ENCODE peak calls at places on chromosomes 6 and 20, in ten cellular contexts. One of them, this sample, is unnamed.

GRCh38 chr20:63004607-63005211 is 2.1 kb downstream of the BHLHE23 start:
- DNase-seq in endothelial cell: no peak
- DNase-seq in tibial nerve: no peak
- DNase-seq in GM10248: no peak
- DNase-seq in epithelial cell of esophagus: peak; percentile 43
- DNase-seq in heart left ventricle: no peak
- DNase-seq in GM13976: no peak
- DNase-seq in MCF 10A: no peak
- DNase-seq in neural progenitor cell: peak; percentile 41
- DNase-seq in lower leg skin: no peak
- DNase-seq in this sample: no peak

GRCh38 chr6:21828689-21829088 is 235.1 kb downstream of the SOX4 start:
- DNase-seq in tibial nerve: no peak
- DNase-seq in GM10248: no peak
- DNase-seq in lower leg skin: no peak
- DNase-seq in MCF 10A: no peak
- DNase-seq in epithelial cell of esophagus: no peak
- DNase-seq in neural progenitor cell: no peak
- DNase-seq in GM13976: no peak
- DNase-seq in endothelial cell: no peak
- DNase-seq in heart left ventricle: no peak
- DNase-seq in this sample: no peak

GRCh38 chr6:87697581-87698552 is 4.2 kb downstream of the AKIRIN2 start:
- DNase-seq in heart left ventricle: no peak
- DNase-seq in lower leg skin: no peak
- DNase-seq in endothelial cell: no peak
- DNase-seq in MCF 10A: peak; percentile 57
- DNase-seq in tibial nerve: no peak
- DNase-seq in GM10248: no peak
- DNase-seq in epithelial cell of esophagus: no peak
- DNase-seq in neural progenitor cell: peak; percentile 19
- DNase-seq in GM13976: no peak
- DNase-seq in this sample: no peak

GRCh38 chr6:26240981-26241770 is 123.8 kb upstream of the BTN3A2 start:
- DNase-seq in neural progenitor cell: peak; percentile 45
- DNase-seq in GM13976: no peak
- DNase-seq in lower leg skin: no peak
- DNase-seq in tibial nerve: no peak
- DNase-seq in MCF 10A: no peak
- DNase-seq in GM10248: no peak
- DNase-seq in endothelial cell: no peak
- DNase-seq in epithelial cell of esophagus: peak; percentile 69
- DNase-seq in heart left ventricle: no peak
- DNase-seq in this sample: no peak

GRCh38 chr20:9214676-9215075 is 145.8 kb downstream of the PLCB4 start:
- DNase-seq in epithelial cell of esophagus: peak; percentile 68
- DNase-seq in MCF 10A: peak; percentile 84
- DNase-seq in tibial nerve: no peak
- DNase-seq in GM13976: no peak
- DNase-seq in heart left ventricle: no peak
- DNase-seq in lower leg skin: no peak
- DNase-seq in GM10248: no peak
- DNase-seq in endothelial cell: no peak
- DNase-seq in neural progenitor cell: no peak
- DNase-seq in this sample: no peak

GRCh38 chr6:89433637-89434499 is 916 bp downstream of the ANKRD6 start:
- DNase-seq in GM10248: peak; percentile 47
- DNase-seq in epithelial cell of esophagus: peak; percentile 21
- DNase-seq in GM13976: peak; percentile 55
- DNase-seq in endothelial cell: peak; percentile 24
- DNase-seq in heart left ventricle: peak; percentile 23
- DNase-seq in neural progenitor cell: peak; percentile 47
- DNase-seq in tibial nerve: peak; percentile 23
- DNase-seq in lower leg skin: no peak
- DNase-seq in MCF 10A: no peak
- DNase-seq in this sample: peak; percentile 70

GRCh38 chr6:25035451-25036435 is 100.0 kb upstream of the RIPOR2 start:
- DNase-seq in MCF 10A: no peak
- DNase-seq in GM10248: no peak
- DNase-seq in GM13976: no peak
- DNase-seq in epithelial cell of esophagus: no peak
- DNase-seq in neural progenitor cell: no peak
- DNase-seq in lower leg skin: no peak
- DNase-seq in endothelial cell: no peak
- DNase-seq in heart left ventricle: no peak
- DNase-seq in tibial nerve: no peak
- DNase-seq in this sample: peak; percentile 32

GRCh38 chr20:57650266-57650665 is 30.0 kb upstream of the ZBP1 start:
- DNase-seq in heart left ventricle: peak; percentile 17
- DNase-seq in endothelial cell: no peak
- DNase-seq in MCF 10A: no peak
- DNase-seq in tibial nerve: no peak
- DNase-seq in neural progenitor cell: no peak
- DNase-seq in GM13976: no peak
- DNase-seq in GM10248: peak; percentile 5
- DNase-seq in epithelial cell of esophagus: no peak
- DNase-seq in lower leg skin: no peak
- DNase-seq in this sample: no peak

GRCh38 chr6:7218586-7218985 is 94.4 kb downstream of the SSR1 start:
- DNase-seq in tibial nerve: no peak
- DNase-seq in neural progenitor cell: no peak
- DNase-seq in epithelial cell of esophagus: peak; percentile 19
- DNase-seq in endothelial cell: no peak
- DNase-seq in GM10248: no peak
- DNase-seq in GM13976: no peak
- DNase-seq in heart left ventricle: no peak
- DNase-seq in MCF 10A: no peak
- DNase-seq in lower leg skin: no peak
- DNase-seq in this sample: no peak

GRCh38 chr6:7215798-7216231 is 97.2 kb downstream of the SSR1 start:
- DNase-seq in MCF 10A: no peak
- DNase-seq in epithelial cell of esophagus: no peak
- DNase-seq in lower leg skin: no peak
- DNase-seq in tibial nerve: no peak
- DNase-seq in GM10248: no peak
- DNase-seq in endothelial cell: no peak
- DNase-seq in heart left ventricle: no peak
- DNase-seq in neural progenitor cell: no peak
- DNase-seq in GM13976: no peak
- DNase-seq in this sample: no peak

GRCh38 chr6:7215140-7215539 is 97.9 kb downstream of the SSR1 start:
- DNase-seq in tibial nerve: no peak
- DNase-seq in MCF 10A: no peak
- DNase-seq in GM10248: no peak
- DNase-seq in endothelial cell: no peak
- DNase-seq in lower leg skin: no peak
- DNase-seq in epithelial cell of esophagus: no peak
- DNase-seq in heart left ventricle: no peak
- DNase-seq in neural progenitor cell: no peak
- DNase-seq in GM13976: no peak
- DNase-seq in this sample: no peak

GRCh38 chr6:7219310-7219709 is 93.7 kb downstream of the SSR1 start:
- DNase-seq in endothelial cell: no peak
- DNase-seq in GM10248: no peak
- DNase-seq in heart left ventricle: no peak
- DNase-seq in MCF 10A: no peak
- DNase-seq in epithelial cell of esophagus: peak; percentile 25
- DNase-seq in neural progenitor cell: no peak
- DNase-seq in tibial nerve: peak; percentile 33
- DNase-seq in GM13976: no peak
- DNase-seq in lower leg skin: no peak
- DNase-seq in this sample: no peak

DNA sequence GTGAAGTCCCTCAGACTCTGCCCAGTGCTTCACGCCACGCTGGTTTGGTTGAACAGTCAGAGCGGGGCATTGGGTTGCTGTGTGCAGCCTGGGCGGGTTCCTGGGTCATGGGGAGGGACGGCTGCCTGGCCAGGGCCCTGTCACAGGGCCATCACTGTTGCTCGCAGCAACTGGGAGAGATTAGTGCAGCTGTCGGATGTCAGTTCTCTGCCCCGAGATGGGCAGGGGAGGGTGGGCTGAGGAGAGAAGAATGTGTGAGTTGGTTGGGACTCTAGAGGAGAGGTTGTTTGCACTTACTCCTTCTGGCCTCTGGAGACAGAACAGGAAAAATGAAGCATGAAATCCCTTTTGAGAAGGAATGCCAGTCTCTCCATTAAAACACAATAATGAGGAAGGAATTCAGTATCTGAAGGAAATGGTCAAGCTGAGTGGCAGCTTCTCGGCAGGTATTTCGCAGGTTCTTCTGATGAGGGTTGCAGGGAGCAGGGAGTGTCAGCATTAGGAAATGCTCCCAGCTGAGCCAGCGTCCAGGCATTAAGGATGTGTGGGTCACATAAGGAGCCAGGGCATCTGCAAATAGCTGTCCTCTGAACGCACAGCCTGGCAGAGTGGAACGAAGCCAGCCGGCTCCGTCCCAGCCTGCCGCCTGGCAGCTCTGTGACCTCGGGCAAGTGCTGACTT is 95.9 kb downstream of the SSR1 start:
- DNase-seq in heart left ventricle: peak; percentile 58
- DNase-seq in tibial nerve: no peak
- DNase-seq in lower leg skin: no peak
- DNase-seq in endothelial cell: peak; percentile 13
- DNase-seq in epithelial cell of esophagus: peak; percentile 76
- DNase-seq in GM13976: no peak
- DNase-seq in MCF 10A: no peak
- DNase-seq in neural progenitor cell: peak; percentile 82
- DNase-seq in GM10248: no peak
- DNase-seq in this sample: no peak
- TF ChIP-seq CTCF in heart left ventricle: no peak
- TF ChIP-seq CTCF in tibial nerve: no peak
- TF ChIP-seq CTCF in lower leg skin: no peak
- TF ChIP-seq CTCF in endothelial cell: no peak
- TF ChIP-seq CTCF in epithelial cell of esophagus: no peak
- TF ChIP-seq CTCF in GM13976: no peak
- TF ChIP-seq CTCF in MCF 10A: no peak
- TF ChIP-seq CTCF in neural progenitor cell: peak; percentile 37
- TF ChIP-seq CTCF in GM10248: no peak
- TF ChIP-seq CTCF in this sample: no peak

DNA sequence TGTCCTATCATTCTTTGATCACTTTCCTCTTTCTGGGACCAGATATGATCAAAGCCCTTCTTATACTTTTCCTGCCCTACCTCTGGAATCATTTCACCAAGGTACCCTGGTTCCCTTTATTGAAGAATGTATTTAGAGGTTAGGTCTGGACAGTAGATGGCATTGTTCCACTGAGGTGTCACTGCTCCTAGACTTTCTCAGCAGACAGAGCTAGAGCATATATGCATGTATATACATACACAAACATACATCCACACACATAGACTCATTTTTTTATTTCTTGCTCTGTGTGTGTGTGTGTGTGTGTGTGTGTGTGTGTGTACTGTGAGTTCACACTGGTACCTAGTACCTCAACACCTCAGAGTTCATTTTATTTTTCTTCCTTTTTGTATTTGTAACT is 40.9 kb downstream of the PTPRA start:
- DNase-seq in MCF 10A: peak; percentile 31
- DNase-seq in GM10248: no peak
- DNase-seq in neural progenitor cell: no peak
- DNase-seq in GM13976: no peak
- DNase-seq in lower leg skin: no peak
- DNase-seq in epithelial cell of esophagus: peak; percentile 50
- DNase-seq in tibial nerve: no peak
- DNase-seq in endothelial cell: no peak
- DNase-seq in heart left ventricle: no peak
- DNase-seq in this sample: peak; percentile 14
- TF ChIP-seq CTCF in MCF 10A: no peak
- TF ChIP-seq CTCF in GM10248: peak; percentile 37
- TF ChIP-seq CTCF in neural progenitor cell: peak; percentile 14
- TF ChIP-seq CTCF in GM13976: peak; percentile 39
- TF ChIP-seq CTCF in lower leg skin: no peak
- TF ChIP-seq CTCF in epithelial cell of esophagus: peak; percentile 42
- TF ChIP-seq CTCF in tibial nerve: no peak
- TF ChIP-seq CTCF in endothelial cell: no peak
- TF ChIP-seq CTCF in heart left ventricle: no peak
- TF ChIP-seq CTCF in this sample: no peak

GRCh38 chr20:58839474-58839874 is 11.2 kb downstream of the GNAS-AS1 start:
- DNase-seq in tibial nerve: no peak
- DNase-seq in endothelial cell: peak; percentile 57
- DNase-seq in epithelial cell of esophagus: no peak
- DNase-seq in neural progenitor cell: peak; percentile 77
- DNase-seq in MCF 10A: no peak
- DNase-seq in heart left ventricle: no peak
- DNase-seq in lower leg skin: no peak
- DNase-seq in GM13976: no peak
- DNase-seq in GM10248: no peak
- DNase-seq in this sample: peak; percentile 64

GRCh38 chr20:58837717-58838116 is 13.0 kb downstream of the GNAS-AS1 start:
- DNase-seq in heart left ventricle: no peak
- DNase-seq in lower leg skin: no peak
- DNase-seq in GM13976: no peak
- DNase-seq in GM10248: no peak
- DNase-seq in endothelial cell: no peak
- DNase-seq in tibial nerve: no peak
- DNase-seq in epithelial cell of esophagus: no peak
- DNase-seq in neural progenitor cell: no peak
- DNase-seq in MCF 10A: no peak
- DNase-seq in this sample: no peak

GRCh38 chr20:58839991-58840747 is 10.5 kb downstream of the GNAS-AS1 start:
- DNase-seq in heart left ventricle: no peak
- DNase-seq in GM13976: no peak
- DNase-seq in tibial nerve: no peak
- DNase-seq in epithelial cell of esophagus: no peak
- DNase-seq in MCF 10A: no peak
- DNase-seq in endothelial cell: no peak
- DNase-seq in GM10248: no peak
- DNase-seq in lower leg skin: no peak
- DNase-seq in neural progenitor cell: peak; percentile 51
- DNase-seq in this sample: no peak

GRCh38 chr20:58840816-58841538 is 9.7 kb downstream of the GNAS-AS1 start:
- DNase-seq in endothelial cell: no peak
- DNase-seq in lower leg skin: no peak
- DNase-seq in tibial nerve: no peak
- DNase-seq in GM10248: no peak
- DNase-seq in GM13976: no peak
- DNase-seq in heart left ventricle: no peak
- DNase-seq in neural progenitor cell: peak; percentile 45
- DNase-seq in MCF 10A: no peak
- DNase-seq in epithelial cell of esophagus: no peak
- DNase-seq in this sample: no peak

DNA sequence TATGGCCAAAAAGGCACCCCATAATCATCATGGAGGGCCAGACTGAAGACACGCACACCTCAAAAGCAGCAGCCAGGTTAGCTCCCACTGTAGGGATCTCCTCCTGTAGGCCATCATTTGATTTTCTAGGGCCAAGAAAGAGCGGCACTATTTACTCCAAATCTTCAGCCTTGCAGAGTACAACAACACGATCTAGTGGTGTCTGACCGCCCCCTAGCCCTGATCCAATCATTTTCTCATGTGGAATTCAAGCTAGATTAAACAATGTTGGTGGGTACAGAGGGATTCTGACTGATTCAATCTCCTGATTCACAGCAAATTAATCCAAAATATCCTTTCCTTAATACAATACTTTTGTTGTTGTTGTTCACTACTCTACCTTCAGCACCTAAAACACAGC is 12.5 kb downstream of the GNAS-AS1 start:
- DNase-seq in tibial nerve: no peak
- DNase-seq in lower leg skin: no peak
- DNase-seq in epithelial cell of esophagus: no peak
- DNase-seq in endothelial cell: no peak
- DNase-seq in neural progenitor cell: no peak
- DNase-seq in GM13976: no peak
- DNase-seq in MCF 10A: no peak
- DNase-seq in GM10248: no peak
- DNase-seq in heart left ventricle: no peak
- DNase-seq in this sample: no peak
- TF ChIP-seq CTCF in tibial nerve: no peak
- TF ChIP-seq CTCF in lower leg skin: no peak
- TF ChIP-seq CTCF in epithelial cell of esophagus: no peak
- TF ChIP-seq CTCF in endothelial cell: no peak
- TF ChIP-seq CTCF in neural progenitor cell: no peak
- TF ChIP-seq CTCF in GM13976: no peak
- TF ChIP-seq CTCF in MCF 10A: no peak
- TF ChIP-seq CTCF in GM10248: no peak
- TF ChIP-seq CTCF in heart left ventricle: no peak
- TF ChIP-seq CTCF in this sample: no peak

GRCh38 chr20:41355598-41356203 is 10.9 kb downstream of the EMILIN3 start:
- DNase-seq in tibial nerve: no peak
- DNase-seq in heart left ventricle: no peak
- DNase-seq in neural progenitor cell: no peak
- DNase-seq in GM13976: no peak
- DNase-seq in endothelial cell: no peak
- DNase-seq in MCF 10A: no peak
- DNase-seq in GM10248: no peak
- DNase-seq in epithelial cell of esophagus: no peak
- DNase-seq in lower leg skin: no peak
- DNase-seq in this sample: no peak

GRCh38 chr20:41356951-41357350 is 9.7 kb downstream of the EMILIN3 start:
- DNase-seq in heart left ventricle: no peak
- DNase-seq in MCF 10A: no peak
- DNase-seq in tibial nerve: no peak
- DNase-seq in endothelial cell: no peak
- DNase-seq in GM10248: no peak
- DNase-seq in neural progenitor cell: no peak
- DNase-seq in epithelial cell of esophagus: no peak
- DNase-seq in GM13976: no peak
- DNase-seq in lower leg skin: no peak
- DNase-seq in this sample: no peak

GRCh38 chr20:41358717-41359116 is 7.9 kb downstream of the EMILIN3 start:
- DNase-seq in lower leg skin: no peak
- DNase-seq in epithelial cell of esophagus: no peak
- DNase-seq in GM13976: no peak
- DNase-seq in neural progenitor cell: no peak
- DNase-seq in endothelial cell: no peak
- DNase-seq in GM10248: no peak
- DNase-seq in heart left ventricle: no peak
- DNase-seq in tibial nerve: no peak
- DNase-seq in MCF 10A: no peak
- DNase-seq in this sample: no peak

GRCh38 chr20:41358230-41358629 is 8.4 kb downstream of the EMILIN3 start:
- DNase-seq in GM10248: no peak
- DNase-seq in tibial nerve: no peak
- DNase-seq in MCF 10A: no peak
- DNase-seq in GM13976: no peak
- DNase-seq in epithelial cell of esophagus: no peak
- DNase-seq in neural progenitor cell: no peak
- DNase-seq in endothelial cell: no peak
- DNase-seq in lower leg skin: no peak
- DNase-seq in heart left ventricle: no peak
- DNase-seq in this sample: no peak

GRCh38 chr20:41357424-41358163 is 9.0 kb downstream of the EMILIN3 start:
- DNase-seq in tibial nerve: no peak
- DNase-seq in epithelial cell of esophagus: no peak
- DNase-seq in endothelial cell: no peak
- DNase-seq in neural progenitor cell: no peak
- DNase-seq in GM13976: no peak
- DNase-seq in lower leg skin: no peak
- DNase-seq in heart left ventricle: no peak
- DNase-seq in GM10248: no peak
- DNase-seq in MCF 10A: no peak
- DNase-seq in this sample: no peak
- TF ChIP-seq CTCF in tibial nerve: no peak
- TF ChIP-seq CTCF in epithelial cell of esophagus: no peak
- TF ChIP-seq CTCF in endothelial cell: peak; percentile 18
- TF ChIP-seq CTCF in neural progenitor cell: no peak
- TF ChIP-seq CTCF in GM13976: no peak
- TF ChIP-seq CTCF in lower leg skin: no peak
- TF ChIP-seq CTCF in heart left ventricle: no peak
- TF ChIP-seq CTCF in GM10248: no peak
- TF ChIP-seq CTCF in MCF 10A: no peak
- TF ChIP-seq CTCF in this sample: no peak